ENCODE peak calls at places on chromosomes 16 and 17, in five cellular contexts. R is HFF-Myc, T is A549, V is AG10803, Z is foreskin keratinocyte. Q is an unnamed sample.

GRCh38 chr17:36777118-36777517 is 160.2 kb upstream of the LHX1 start:
- DNase-seq in Z (no peak), R (peak; percentile 9), V (no peak), T (no peak), Q (no peak)

GRCh38 chr17:40922239-40922638 is 15.2 kb downstream of the KRT23 start:
- DNase-seq in Z (peak; percentile 64), V (peak; percentile 89), R (peak; percentile 61), T (peak; percentile 80), Q (peak; percentile 18)

GRCh38 chr17:47883589-47884426 is 12.2 kb upstream of the SP2 start:
- DNase-seq in Z (no peak), V (no peak), T (no peak), R (no peak), Q (no peak)

GRCh38 chr17:6456914-6457687 is 12.8 kb downstream of the PIMREG start:
- DNase-seq in R (no peak), Z (no peak), T (peak; percentile 57), V (peak; percentile 57), Q (no peak)

GRCh38 chr17:63834431-63835166 is 7.1 kb upstream of the FTSJ3 start:
- DNase-seq in Z (no peak), R (peak; percentile 66), V (peak; percentile 81), T (peak; percentile 95), Q (peak; percentile 89)

GRCh38 chr17:59776577-59776976 is 69.1 kb downstream of the VMP1 start:
- DNase-seq in T (no peak), V (no peak), R (no peak), Z (no peak), Q (no peak)

GRCh38 chr16:89177501-89177900 is 6.0 kb downstream of the CDH15 start:
- DNase-seq in V (no peak), R (no peak), Z (no peak), T (no peak), Q (no peak)

GRCh38 chr17:4657678-4658077 is 16.2 kb upstream of the ALOX15 start:
- DNase-seq in T (no peak), Z (no peak), V (no peak), R (no peak), Q (no peak)

GRCh38 chr16:67773569-67774456 is 32.5 kb downstream of the RANBP10 start:
- DNase-seq in T (no peak), R (no peak), V (no peak), Z (no peak), Q (no peak)

GRCh38 chr17:41656249-41657023 is 32.1 kb upstream of the KRT17 start:
- DNase-seq in T (no peak), R (no peak), V (no peak), Z (no peak), Q (no peak)

GRCh38 chr17:68101992-68102758 is 66.6 kb downstream of the KPNA2 start:
- DNase-seq in R (no peak), V (no peak), T (peak; percentile 23), Z (no peak), Q (no peak)

GRCh38 chr17:45256114-45256966 is 5.6 kb downstream of the SPATA32 start:
- DNase-seq in V (no peak), R (no peak), T (no peak), Z (no peak), Q (no peak)

GRCh38 chr16:76214856-76215255 is 62.3 kb upstream of the CNTNAP4 start:
- DNase-seq in T (no peak), V (no peak), R (no peak), Z (no peak), Q (no peak)

GRCh38 chr16:48864055-48864454 is 254.1 kb upstream of the N4BP1 start:
- DNase-seq in Z (no peak), R (no peak), V (no peak), T (no peak), Q (no peak)
- TF ChIP-seq CTCF in Z (no peak), R (no peak), V (no peak), T (no peak), Q (no peak)

DNA sequence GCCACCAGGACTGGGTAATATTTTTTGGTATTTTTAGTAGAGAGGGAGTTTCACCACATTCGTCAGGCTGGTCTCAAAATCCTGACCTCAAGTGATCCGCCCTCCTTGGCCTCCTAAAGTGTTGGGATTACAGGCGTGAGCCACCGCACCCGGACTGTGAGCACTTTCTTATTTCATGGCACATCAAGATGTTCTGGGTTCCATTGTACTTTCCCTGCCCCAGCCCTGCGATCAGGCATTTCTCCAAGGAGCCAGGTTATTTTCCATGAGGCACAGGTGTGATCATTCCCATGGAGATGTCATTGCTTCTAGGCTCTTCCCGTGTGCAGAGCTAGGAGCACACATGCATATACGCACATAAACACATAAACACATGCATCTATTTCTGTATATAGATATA is 2.6 kb upstream of the ANKRD40CL start:
- DNase-seq in Z (no peak), V (no peak), T (no peak), R (no peak), Q (no peak)
- TF ChIP-seq CTCF in Z (no peak), V (no peak), T (no peak), R (no peak), Q (no peak)

DNA sequence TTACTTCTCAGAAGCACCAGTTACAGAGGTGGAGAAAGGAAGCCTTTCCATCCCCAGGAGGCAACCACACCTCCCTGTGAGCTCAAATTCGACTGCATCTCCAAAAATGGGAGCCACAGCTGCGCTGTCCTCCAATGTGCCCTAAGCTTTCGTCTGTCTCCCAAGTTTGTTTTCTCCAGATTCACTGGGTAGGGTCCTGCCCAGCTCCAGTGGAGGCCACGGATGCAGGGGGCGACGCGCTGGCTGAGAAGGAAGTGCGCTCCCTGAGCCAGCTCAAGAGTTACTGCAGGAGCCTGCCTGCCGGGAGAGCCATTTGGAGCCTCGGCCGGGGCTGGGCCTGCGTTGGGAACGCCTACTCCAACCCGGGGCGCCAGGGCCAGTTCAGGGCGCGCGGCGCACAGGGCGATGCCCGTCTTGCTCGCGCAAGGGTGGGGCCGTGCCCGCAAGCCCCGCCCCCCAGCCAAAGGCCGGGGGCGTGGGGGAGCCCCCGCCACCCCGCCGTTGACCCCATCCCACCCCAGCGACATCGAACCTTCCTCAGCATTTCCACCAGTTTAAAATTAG is 19.5 kb downstream of the SIAH1 start:
- DNase-seq in V (peak; percentile 87), R (no peak), T (peak; percentile 93), Z (no peak), Q (peak; percentile 96)
- TF ChIP-seq CTCF in V (peak; percentile 14), R (no peak), T (no peak), Z (peak; percentile 26), Q (peak; percentile 15)

DNA sequence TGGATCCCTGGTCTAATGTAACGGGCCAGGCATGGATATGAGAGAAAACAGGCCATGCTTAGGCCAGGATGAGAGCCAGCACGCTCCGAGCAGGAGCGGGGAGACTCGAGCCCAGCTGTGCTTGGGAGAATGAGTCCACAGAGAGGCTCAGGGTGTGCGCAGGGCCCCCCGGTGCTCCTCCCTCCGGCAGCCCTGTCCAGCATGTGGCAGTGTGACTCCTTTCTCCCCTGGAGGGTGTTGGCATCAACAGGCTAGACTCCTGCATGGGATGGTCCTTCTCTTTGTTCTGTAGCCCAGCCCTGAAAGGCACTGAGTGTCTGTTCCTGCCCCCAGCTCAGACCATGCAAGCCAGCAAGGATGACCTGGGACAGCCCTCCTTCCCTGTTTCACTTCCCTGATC is 23.4 kb downstream of the PGS1 start:
- DNase-seq in T (no peak), R (no peak), V (no peak), Z (no peak), Q (no peak)
- TF ChIP-seq CTCF in T (no peak), R (no peak), V (no peak), Z (no peak), Q (no peak)

DNA sequence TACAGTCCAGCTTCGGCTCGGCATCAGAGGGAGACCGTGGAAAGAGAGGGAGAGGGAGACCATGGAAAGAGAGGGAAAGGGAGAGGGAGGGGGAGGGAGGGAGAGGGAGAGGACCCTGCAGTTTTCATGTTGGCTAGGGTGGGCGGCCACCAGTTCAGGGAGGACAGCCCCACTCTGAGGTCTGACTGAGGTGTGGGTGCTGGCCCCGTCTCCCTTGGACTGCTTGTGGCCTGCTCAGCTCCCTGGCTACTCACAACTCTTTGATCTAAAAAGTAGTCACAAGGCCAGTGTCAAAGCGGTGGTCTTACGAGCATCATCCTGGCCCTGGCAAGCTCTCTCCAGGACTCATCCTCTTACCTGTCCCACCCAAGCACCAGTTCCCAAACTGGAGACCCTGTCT is 9.4 kb downstream of the COX4I1 start:
- DNase-seq in R (no peak), T (no peak), V (no peak), Z (no peak), Q (no peak)
- TF ChIP-seq CTCF in R (no peak), T (no peak), V (no peak), Z (no peak), Q (no peak)